ENCODE peak calls at places on chromosome 13, in ten cellular contexts. One of them, this sample, is unnamed.

GRCh38 chr13:70107498-70108271 is at the start of gene ATXN8OS:
- DNase-seq in CD8-positive, alpha-beta T cell: no peak
- DNase-seq in testis: peak
- DNase-seq in astrocyte of the spinal cord: peak
- DNase-seq in neural crest cell: peak
- DNase-seq in AG04450: no peak
- DNase-seq in CD4-positive, alpha-beta T cell: no peak
- DNase-seq in kidney epithelial cell: no peak
- DNase-seq in BJ: no peak
- DNase-seq in brain microvascular endothelial cell: no peak
- DNase-seq in this sample: no peak

GRCh38 chr13:32246468-32246867 is 68.7 kb downstream of the ZAR1L start:
- DNase-seq in CD8-positive, alpha-beta T cell: no peak
- DNase-seq in testis: peak
- DNase-seq in astrocyte of the spinal cord: peak
- DNase-seq in neural crest cell: peak
- DNase-seq in AG04450: no peak
- DNase-seq in CD4-positive, alpha-beta T cell: no peak
- DNase-seq in kidney epithelial cell: peak
- DNase-seq in BJ: no peak
- DNase-seq in brain microvascular endothelial cell: peak
- DNase-seq in this sample: peak

GRCh38 chr13:28337196-28338045 is 157.5 kb downstream of the FLT1 start:
- DNase-seq in CD8-positive, alpha-beta T cell: no peak
- DNase-seq in testis: no peak
- DNase-seq in astrocyte of the spinal cord: peak
- DNase-seq in neural crest cell: no peak
- DNase-seq in AG04450: no peak
- DNase-seq in CD4-positive, alpha-beta T cell: no peak
- DNase-seq in kidney epithelial cell: no peak
- DNase-seq in BJ: peak
- DNase-seq in brain microvascular endothelial cell: peak
- DNase-seq in this sample: peak

GRCh38 chr13:39888865-39889810 is 233.7 kb downstream of the COG6 start:
- DNase-seq in CD8-positive, alpha-beta T cell: no peak
- DNase-seq in testis: no peak
- DNase-seq in astrocyte of the spinal cord: no peak
- DNase-seq in neural crest cell: no peak
- DNase-seq in AG04450: no peak
- DNase-seq in CD4-positive, alpha-beta T cell: no peak
- DNase-seq in kidney epithelial cell: no peak
- DNase-seq in BJ: no peak
- DNase-seq in brain microvascular endothelial cell: no peak
- DNase-seq in this sample: no peak

GRCh38 chr13:74135306-74136088 is 1.3 kb upstream of the KLF12 start:
- DNase-seq in CD8-positive, alpha-beta T cell: peak
- DNase-seq in testis: peak
- DNase-seq in astrocyte of the spinal cord: peak
- DNase-seq in neural crest cell: peak
- DNase-seq in AG04450: no peak
- DNase-seq in CD4-positive, alpha-beta T cell: peak
- DNase-seq in kidney epithelial cell: no peak
- DNase-seq in BJ: no peak
- DNase-seq in brain microvascular endothelial cell: peak
- DNase-seq in this sample: peak

GRCh38 chr13:46964789-46965527 is 68.1 kb upstream of the HTR2A start:
- DNase-seq in CD8-positive, alpha-beta T cell: no peak
- DNase-seq in testis: no peak
- DNase-seq in astrocyte of the spinal cord: peak
- DNase-seq in neural crest cell: no peak
- DNase-seq in AG04450: no peak
- DNase-seq in CD4-positive, alpha-beta T cell: no peak
- DNase-seq in kidney epithelial cell: no peak
- DNase-seq in BJ: peak
- DNase-seq in brain microvascular endothelial cell: peak
- DNase-seq in this sample: peak

GRCh38 chr13:76879211-76879875 is 6.9 kb downstream of the KCTD12 start:
- DNase-seq in CD8-positive, alpha-beta T cell: peak
- DNase-seq in testis: peak
- DNase-seq in astrocyte of the spinal cord: peak
- DNase-seq in neural crest cell: no peak
- DNase-seq in AG04450: no peak
- DNase-seq in CD4-positive, alpha-beta T cell: peak
- DNase-seq in kidney epithelial cell: no peak
- DNase-seq in BJ: no peak
- DNase-seq in brain microvascular endothelial cell: peak
- DNase-seq in this sample: peak

GRCh38 chr13:113029487-113030258 is 60.7 kb downstream of the MCF2L start:
- DNase-seq in CD8-positive, alpha-beta T cell: peak
- DNase-seq in testis: peak
- DNase-seq in astrocyte of the spinal cord: no peak
- DNase-seq in neural crest cell: peak
- DNase-seq in AG04450: no peak
- DNase-seq in CD4-positive, alpha-beta T cell: peak
- DNase-seq in kidney epithelial cell: no peak
- DNase-seq in BJ: no peak
- DNase-seq in brain microvascular endothelial cell: no peak
- DNase-seq in this sample: no peak

GRCh38 chr13:44698076-44698475 is 121.9 kb upstream of the TSC22D1 start:
- DNase-seq in CD8-positive, alpha-beta T cell: no peak
- DNase-seq in testis: peak
- DNase-seq in astrocyte of the spinal cord: no peak
- DNase-seq in neural crest cell: no peak
- DNase-seq in AG04450: no peak
- DNase-seq in CD4-positive, alpha-beta T cell: no peak
- DNase-seq in kidney epithelial cell: no peak
- DNase-seq in BJ: no peak
- DNase-seq in brain microvascular endothelial cell: no peak
- DNase-seq in this sample: no peak

GRCh38 chr13:113802090-113802531 is 43.1 kb downstream of the TMEM255B start:
- DNase-seq in CD8-positive, alpha-beta T cell: no peak
- DNase-seq in testis: peak
- DNase-seq in astrocyte of the spinal cord: peak
- DNase-seq in neural crest cell: peak
- DNase-seq in AG04450: peak
- DNase-seq in CD4-positive, alpha-beta T cell: no peak
- DNase-seq in kidney epithelial cell: peak
- DNase-seq in BJ: peak
- DNase-seq in brain microvascular endothelial cell: peak
- DNase-seq in this sample: peak

GRCh38 chr13:97108535-97108910 is 113.6 kb upstream of the MBNL2 start:
- DNase-seq in CD8-positive, alpha-beta T cell: no peak
- DNase-seq in testis: no peak
- DNase-seq in astrocyte of the spinal cord: peak
- DNase-seq in neural crest cell: no peak
- DNase-seq in AG04450: no peak
- DNase-seq in CD4-positive, alpha-beta T cell: no peak
- DNase-seq in kidney epithelial cell: no peak
- DNase-seq in BJ: no peak
- DNase-seq in brain microvascular endothelial cell: peak
- DNase-seq in this sample: no peak

GRCh38 chr13:108728370-108728769 is 99.0 kb downstream of the MYO16 start:
- DNase-seq in CD8-positive, alpha-beta T cell: no peak
- DNase-seq in testis: no peak
- DNase-seq in astrocyte of the spinal cord: no peak
- DNase-seq in neural crest cell: no peak
- DNase-seq in AG04450: no peak
- DNase-seq in CD4-positive, alpha-beta T cell: no peak
- DNase-seq in kidney epithelial cell: no peak
- DNase-seq in BJ: no peak
- DNase-seq in brain microvascular endothelial cell: no peak
- DNase-seq in this sample: no peak

GRCh38 chr13:97478247-97478646 is 44.3 kb downstream of the RAP2A start:
- DNase-seq in CD8-positive, alpha-beta T cell: no peak
- DNase-seq in testis: no peak
- DNase-seq in astrocyte of the spinal cord: no peak
- DNase-seq in neural crest cell: no peak
- DNase-seq in AG04450: no peak
- DNase-seq in CD4-positive, alpha-beta T cell: no peak
- DNase-seq in kidney epithelial cell: no peak
- DNase-seq in BJ: no peak
- DNase-seq in brain microvascular endothelial cell: no peak
- DNase-seq in this sample: no peak

GRCh38 chr13:61410669-61411297 is 4.9 kb downstream of the PCDH20 start:
- DNase-seq in CD8-positive, alpha-beta T cell: no peak
- DNase-seq in testis: no peak
- DNase-seq in astrocyte of the spinal cord: peak
- DNase-seq in neural crest cell: no peak
- DNase-seq in AG04450: no peak
- DNase-seq in CD4-positive, alpha-beta T cell: no peak
- DNase-seq in kidney epithelial cell: no peak
- DNase-seq in BJ: no peak
- DNase-seq in brain microvascular endothelial cell: no peak
- DNase-seq in this sample: no peak

GRCh38 chr13:71477735-71478134 is 389.3 kb downstream of the DACH1 start:
- DNase-seq in CD8-positive, alpha-beta T cell: no peak
- DNase-seq in testis: no peak
- DNase-seq in astrocyte of the spinal cord: peak
- DNase-seq in neural crest cell: no peak
- DNase-seq in AG04450: no peak
- DNase-seq in CD4-positive, alpha-beta T cell: no peak
- DNase-seq in kidney epithelial cell: no peak
- DNase-seq in BJ: no peak
- DNase-seq in brain microvascular endothelial cell: no peak
- DNase-seq in this sample: no peak

GRCh38 chr13:21850013-21851006 is 179.4 kb downstream of the FGF9 start:
- DNase-seq in CD8-positive, alpha-beta T cell: no peak
- DNase-seq in testis: no peak
- DNase-seq in astrocyte of the spinal cord: no peak
- DNase-seq in neural crest cell: no peak
- DNase-seq in AG04450: no peak
- DNase-seq in CD4-positive, alpha-beta T cell: no peak
- DNase-seq in kidney epithelial cell: no peak
- DNase-seq in BJ: no peak
- DNase-seq in brain microvascular endothelial cell: no peak
- DNase-seq in this sample: no peak
- TF ChIP-seq CTCF in CD8-positive, alpha-beta T cell: no peak
- TF ChIP-seq CTCF in testis: no peak
- TF ChIP-seq CTCF in astrocyte of the spinal cord: no peak
- TF ChIP-seq CTCF in neural crest cell: no peak
- TF ChIP-seq CTCF in AG04450: no peak
- TF ChIP-seq CTCF in CD4-positive, alpha-beta T cell: no peak
- TF ChIP-seq CTCF in kidney epithelial cell: no peak
- TF ChIP-seq CTCF in BJ: no peak
- TF ChIP-seq CTCF in brain microvascular endothelial cell: no peak
- TF ChIP-seq CTCF in this sample: no peak

GRCh38 chr13:22107549-22107948 is 436.7 kb downstream of the FGF9 start:
- DNase-seq in CD8-positive, alpha-beta T cell: no peak
- DNase-seq in testis: no peak
- DNase-seq in astrocyte of the spinal cord: peak
- DNase-seq in neural crest cell: no peak
- DNase-seq in AG04450: no peak
- DNase-seq in CD4-positive, alpha-beta T cell: no peak
- DNase-seq in kidney epithelial cell: no peak
- DNase-seq in BJ: no peak
- DNase-seq in brain microvascular endothelial cell: no peak
- DNase-seq in this sample: no peak

GRCh38 chr13:22106058-22106457 is 435.2 kb downstream of the FGF9 start:
- DNase-seq in CD8-positive, alpha-beta T cell: no peak
- DNase-seq in testis: no peak
- DNase-seq in astrocyte of the spinal cord: no peak
- DNase-seq in neural crest cell: no peak
- DNase-seq in AG04450: no peak
- DNase-seq in CD4-positive, alpha-beta T cell: no peak
- DNase-seq in kidney epithelial cell: no peak
- DNase-seq in BJ: no peak
- DNase-seq in brain microvascular endothelial cell: no peak
- DNase-seq in this sample: no peak

GRCh38 chr13:22102237-22102636 is 431.4 kb downstream of the FGF9 start:
- DNase-seq in CD8-positive, alpha-beta T cell: no peak
- DNase-seq in testis: no peak
- DNase-seq in astrocyte of the spinal cord: no peak
- DNase-seq in neural crest cell: no peak
- DNase-seq in AG04450: no peak
- DNase-seq in CD4-positive, alpha-beta T cell: no peak
- DNase-seq in kidney epithelial cell: no peak
- DNase-seq in BJ: no peak
- DNase-seq in brain microvascular endothelial cell: no peak
- DNase-seq in this sample: no peak

GRCh38 chr13:22103628-22104027 is 432.8 kb downstream of the FGF9 start:
- DNase-seq in CD8-positive, alpha-beta T cell: no peak
- DNase-seq in testis: no peak
- DNase-seq in astrocyte of the spinal cord: no peak
- DNase-seq in neural crest cell: no peak
- DNase-seq in AG04450: no peak
- DNase-seq in CD4-positive, alpha-beta T cell: no peak
- DNase-seq in kidney epithelial cell: no peak
- DNase-seq in BJ: no peak
- DNase-seq in brain microvascular endothelial cell: no peak
- DNase-seq in this sample: no peak

GRCh38 chr13:22103046-22103445 is 432.2 kb downstream of the FGF9 start:
- DNase-seq in CD8-positive, alpha-beta T cell: no peak
- DNase-seq in testis: no peak
- DNase-seq in astrocyte of the spinal cord: no peak
- DNase-seq in neural crest cell: no peak
- DNase-seq in AG04450: no peak
- DNase-seq in CD4-positive, alpha-beta T cell: no peak
- DNase-seq in kidney epithelial cell: no peak
- DNase-seq in BJ: no peak
- DNase-seq in brain microvascular endothelial cell: no peak
- DNase-seq in this sample: no peak
- TF ChIP-seq CTCF in CD8-positive, alpha-beta T cell: no peak
- TF ChIP-seq CTCF in testis: no peak
- TF ChIP-seq CTCF in astrocyte of the spinal cord: no peak
- TF ChIP-seq CTCF in neural crest cell: no peak
- TF ChIP-seq CTCF in AG04450: no peak
- TF ChIP-seq CTCF in CD4-positive, alpha-beta T cell: no peak
- TF ChIP-seq CTCF in kidney epithelial cell: no peak
- TF ChIP-seq CTCF in BJ: no peak
- TF ChIP-seq CTCF in brain microvascular endothelial cell: no peak
- TF ChIP-seq CTCF in this sample: no peak

DNA sequence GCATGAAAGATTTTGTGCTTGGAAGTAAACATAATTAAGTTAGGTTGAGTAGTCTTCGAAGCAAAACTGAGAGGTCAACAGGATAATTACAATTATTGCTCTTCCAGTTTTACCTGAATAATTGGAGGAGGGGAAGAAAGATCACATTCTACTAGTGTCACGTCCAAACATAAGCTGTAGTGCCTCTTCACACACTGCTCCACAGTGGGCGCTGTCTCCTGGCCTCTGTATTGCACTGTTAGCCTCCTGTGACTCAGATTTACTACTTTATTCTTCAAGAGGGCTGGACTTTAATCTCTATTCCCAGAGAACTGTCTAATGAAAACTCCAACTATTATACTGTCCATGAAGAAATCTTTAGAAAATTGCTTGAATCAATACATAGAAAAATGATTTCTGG is 62.9 kb downstream of the TRPC4 start:
- DNase-seq in CD8-positive, alpha-beta T cell: no peak
- DNase-seq in testis: no peak
- DNase-seq in astrocyte of the spinal cord: no peak
- DNase-seq in neural crest cell: no peak
- DNase-seq in AG04450: no peak
- DNase-seq in CD4-positive, alpha-beta T cell: no peak
- DNase-seq in kidney epithelial cell: no peak
- DNase-seq in BJ: no peak
- DNase-seq in brain microvascular endothelial cell: no peak
- DNase-seq in this sample: no peak
- TF ChIP-seq CTCF in CD8-positive, alpha-beta T cell: no peak
- TF ChIP-seq CTCF in testis: no peak
- TF ChIP-seq CTCF in astrocyte of the spinal cord: no peak
- TF ChIP-seq CTCF in neural crest cell: no peak
- TF ChIP-seq CTCF in AG04450: no peak
- TF ChIP-seq CTCF in CD4-positive, alpha-beta T cell: no peak
- TF ChIP-seq CTCF in kidney epithelial cell: no peak
- TF ChIP-seq CTCF in BJ: no peak
- TF ChIP-seq CTCF in brain microvascular endothelial cell: peak
- TF ChIP-seq CTCF in this sample: no peak

GRCh38 chr13:42816538-42816937 is 35.2 kb downstream of the FAM216B start:
- DNase-seq in CD8-positive, alpha-beta T cell: no peak
- DNase-seq in testis: no peak
- DNase-seq in astrocyte of the spinal cord: no peak
- DNase-seq in neural crest cell: no peak
- DNase-seq in AG04450: no peak
- DNase-seq in CD4-positive, alpha-beta T cell: no peak
- DNase-seq in kidney epithelial cell: no peak
- DNase-seq in BJ: no peak
- DNase-seq in brain microvascular endothelial cell: no peak
- DNase-seq in this sample: no peak
- TF ChIP-seq CTCF in CD8-positive, alpha-beta T cell: peak
- TF ChIP-seq CTCF in testis: no peak
- TF ChIP-seq CTCF in astrocyte of the spinal cord: peak
- TF ChIP-seq CTCF in neural crest cell: peak
- TF ChIP-seq CTCF in AG04450: peak
- TF ChIP-seq CTCF in CD4-positive, alpha-beta T cell: no peak
- TF ChIP-seq CTCF in kidney epithelial cell: no peak
- TF ChIP-seq CTCF in BJ: peak
- TF ChIP-seq CTCF in brain microvascular endothelial cell: peak
- TF ChIP-seq CTCF in this sample: peak